ENCODE peak calls at places on chromosomes 6 and 20, in nine cellular contexts. One of them, this sample, is unnamed.
A peak's percentile ranks its signal among the peaks of the same experiment; 100 is the strongest.

GRCh38 chr20:51532577-51533191 is 9.8 kb downstream of the NFATC2 start:
- DNase-seq in stimulated activated naive B cell treated with anti-CD40 and anti-IgM and Interleukin-4, amounts not matched to agents 10 μg/mL and 1 μg/mL and 100 μg/mL, for 72 hours: no peak
- DNase-seq in naive thymus-derived CD4-positive, alpha-beta T cell: no peak
- DNase-seq in aorta: peak; percentile 90
- DNase-seq in stimulated activated CD4-positive, alpha-beta T cell treated with anti-CD3 and anti-CD28 coated beads, Interleukin-2, amount 100 ng/mL, for 24 hours: no peak
- DNase-seq in AG10803: peak; percentile 71
- DNase-seq in mucosa of gallbladder: peak; percentile 33
- DNase-seq in HEK293T: no peak
- DNase-seq in iPS DF 6.9: no peak
- DNase-seq in this sample: no peak

GRCh38 chr6:107523794-107524193 is 33.9 kb downstream of the SOBP start:
- DNase-seq in stimulated activated naive B cell treated with anti-CD40 and anti-IgM and Interleukin-4, amounts not matched to agents 10 μg/mL and 1 μg/mL and 100 μg/mL, for 72 hours: peak; percentile 5
- DNase-seq in naive thymus-derived CD4-positive, alpha-beta T cell: no peak
- DNase-seq in aorta: no peak
- DNase-seq in stimulated activated CD4-positive, alpha-beta T cell treated with anti-CD3 and anti-CD28 coated beads, Interleukin-2, amount 100 ng/mL, for 24 hours: no peak
- DNase-seq in AG10803: no peak
- DNase-seq in mucosa of gallbladder: no peak
- DNase-seq in HEK293T: no peak
- DNase-seq in iPS DF 6.9: no peak
- DNase-seq in this sample: no peak

GRCh38 chr20:20241966-20242365 is 125.9 kb upstream of the INSM1 start:
- DNase-seq in stimulated activated naive B cell treated with anti-CD40 and anti-IgM and Interleukin-4, amounts not matched to agents 10 μg/mL and 1 μg/mL and 100 μg/mL, for 72 hours: no peak
- DNase-seq in naive thymus-derived CD4-positive, alpha-beta T cell: no peak
- DNase-seq in aorta: no peak
- DNase-seq in stimulated activated CD4-positive, alpha-beta T cell treated with anti-CD3 and anti-CD28 coated beads, Interleukin-2, amount 100 ng/mL, for 24 hours: no peak
- DNase-seq in AG10803: no peak
- DNase-seq in mucosa of gallbladder: no peak
- DNase-seq in HEK293T: no peak
- DNase-seq in iPS DF 6.9: no peak
- DNase-seq in this sample: no peak

GRCh38 chr20:31608256-31608980 is 3.3 kb downstream of the ID1 start:
- DNase-seq in stimulated activated naive B cell treated with anti-CD40 and anti-IgM and Interleukin-4, amounts not matched to agents 10 μg/mL and 1 μg/mL and 100 μg/mL, for 72 hours: no peak
- DNase-seq in naive thymus-derived CD4-positive, alpha-beta T cell: no peak
- DNase-seq in aorta: peak; percentile 87
- DNase-seq in stimulated activated CD4-positive, alpha-beta T cell treated with anti-CD3 and anti-CD28 coated beads, Interleukin-2, amount 100 ng/mL, for 24 hours: no peak
- DNase-seq in AG10803: peak; percentile 48
- DNase-seq in mucosa of gallbladder: peak; percentile 65
- DNase-seq in HEK293T: no peak
- DNase-seq in iPS DF 6.9: no peak
- DNase-seq in this sample: peak; percentile 65

GRCh38 chr20:13028673-13029072 is 19.9 kb downstream of the SPTLC3 start:
- DNase-seq in stimulated activated naive B cell treated with anti-CD40 and anti-IgM and Interleukin-4, amounts not matched to agents 10 μg/mL and 1 μg/mL and 100 μg/mL, for 72 hours: no peak
- DNase-seq in naive thymus-derived CD4-positive, alpha-beta T cell: no peak
- DNase-seq in aorta: no peak
- DNase-seq in stimulated activated CD4-positive, alpha-beta T cell treated with anti-CD3 and anti-CD28 coated beads, Interleukin-2, amount 100 ng/mL, for 24 hours: no peak
- DNase-seq in AG10803: no peak
- DNase-seq in mucosa of gallbladder: no peak
- DNase-seq in HEK293T: no peak
- DNase-seq in iPS DF 6.9: no peak
- DNase-seq in this sample: no peak

GRCh38 chr6:150634641-150635292 is 35.1 kb downstream of the PLEKHG1 start:
- DNase-seq in stimulated activated naive B cell treated with anti-CD40 and anti-IgM and Interleukin-4, amounts not matched to agents 10 μg/mL and 1 μg/mL and 100 μg/mL, for 72 hours: no peak
- DNase-seq in naive thymus-derived CD4-positive, alpha-beta T cell: no peak
- DNase-seq in aorta: no peak
- DNase-seq in stimulated activated CD4-positive, alpha-beta T cell treated with anti-CD3 and anti-CD28 coated beads, Interleukin-2, amount 100 ng/mL, for 24 hours: no peak
- DNase-seq in AG10803: peak; percentile 59
- DNase-seq in mucosa of gallbladder: no peak
- DNase-seq in HEK293T: no peak
- DNase-seq in iPS DF 6.9: no peak
- DNase-seq in this sample: no peak

GRCh38 chr6:82741996-82742385 is 323.6 kb downstream of the UBE3D start:
- DNase-seq in stimulated activated naive B cell treated with anti-CD40 and anti-IgM and Interleukin-4, amounts not matched to agents 10 μg/mL and 1 μg/mL and 100 μg/mL, for 72 hours: no peak
- DNase-seq in naive thymus-derived CD4-positive, alpha-beta T cell: no peak
- DNase-seq in aorta: no peak
- DNase-seq in stimulated activated CD4-positive, alpha-beta T cell treated with anti-CD3 and anti-CD28 coated beads, Interleukin-2, amount 100 ng/mL, for 24 hours: no peak
- DNase-seq in AG10803: no peak
- DNase-seq in mucosa of gallbladder: no peak
- DNase-seq in HEK293T: no peak
- DNase-seq in iPS DF 6.9: no peak
- DNase-seq in this sample: no peak

GRCh38 chr6:7938562-7939185 is 28.1 kb upstream of the TXNDC5 start:
- DNase-seq in stimulated activated naive B cell treated with anti-CD40 and anti-IgM and Interleukin-4, amounts not matched to agents 10 μg/mL and 1 μg/mL and 100 μg/mL, for 72 hours: no peak
- DNase-seq in naive thymus-derived CD4-positive, alpha-beta T cell: no peak
- DNase-seq in aorta: no peak
- DNase-seq in stimulated activated CD4-positive, alpha-beta T cell treated with anti-CD3 and anti-CD28 coated beads, Interleukin-2, amount 100 ng/mL, for 24 hours: no peak
- DNase-seq in AG10803: no peak
- DNase-seq in mucosa of gallbladder: no peak
- DNase-seq in HEK293T: no peak
- DNase-seq in iPS DF 6.9: no peak
- DNase-seq in this sample: peak; percentile 52

GRCh38 chr6:85676086-85676729 is 33.5 kb upstream of the SYNCRIP start:
- DNase-seq in stimulated activated naive B cell treated with anti-CD40 and anti-IgM and Interleukin-4, amounts not matched to agents 10 μg/mL and 1 μg/mL and 100 μg/mL, for 72 hours: no peak
- DNase-seq in naive thymus-derived CD4-positive, alpha-beta T cell: no peak
- DNase-seq in aorta: no peak
- DNase-seq in stimulated activated CD4-positive, alpha-beta T cell treated with anti-CD3 and anti-CD28 coated beads, Interleukin-2, amount 100 ng/mL, for 24 hours: no peak
- DNase-seq in AG10803: peak; percentile 47
- DNase-seq in mucosa of gallbladder: no peak
- DNase-seq in HEK293T: no peak
- DNase-seq in iPS DF 6.9: no peak
- DNase-seq in this sample: peak; percentile 39

GRCh38 chr6:154868143-154868594 is 126.9 kb upstream of the TIAM2 start:
- DNase-seq in stimulated activated naive B cell treated with anti-CD40 and anti-IgM and Interleukin-4, amounts not matched to agents 10 μg/mL and 1 μg/mL and 100 μg/mL, for 72 hours: no peak
- DNase-seq in naive thymus-derived CD4-positive, alpha-beta T cell: peak; percentile 3
- DNase-seq in aorta: no peak
- DNase-seq in stimulated activated CD4-positive, alpha-beta T cell treated with anti-CD3 and anti-CD28 coated beads, Interleukin-2, amount 100 ng/mL, for 24 hours: no peak
- DNase-seq in AG10803: peak; percentile 70
- DNase-seq in mucosa of gallbladder: no peak
- DNase-seq in HEK293T: peak; percentile 64
- DNase-seq in iPS DF 6.9: no peak
- DNase-seq in this sample: peak; percentile 58

GRCh38 chr6:41704656-41705328 is 30.6 kb downstream of the TFEB start:
- DNase-seq in stimulated activated naive B cell treated with anti-CD40 and anti-IgM and Interleukin-4, amounts not matched to agents 10 μg/mL and 1 μg/mL and 100 μg/mL, for 72 hours: no peak
- DNase-seq in naive thymus-derived CD4-positive, alpha-beta T cell: no peak
- DNase-seq in aorta: no peak
- DNase-seq in stimulated activated CD4-positive, alpha-beta T cell treated with anti-CD3 and anti-CD28 coated beads, Interleukin-2, amount 100 ng/mL, for 24 hours: no peak
- DNase-seq in AG10803: no peak
- DNase-seq in mucosa of gallbladder: no peak
- DNase-seq in HEK293T: no peak
- DNase-seq in iPS DF 6.9: no peak
- DNase-seq in this sample: no peak

GRCh38 chr6:129846761-129847160 is 14.4 kb downstream of the TMEM244 start:
- DNase-seq in stimulated activated naive B cell treated with anti-CD40 and anti-IgM and Interleukin-4, amounts not matched to agents 10 μg/mL and 1 μg/mL and 100 μg/mL, for 72 hours: no peak
- DNase-seq in naive thymus-derived CD4-positive, alpha-beta T cell: no peak
- DNase-seq in aorta: no peak
- DNase-seq in stimulated activated CD4-positive, alpha-beta T cell treated with anti-CD3 and anti-CD28 coated beads, Interleukin-2, amount 100 ng/mL, for 24 hours: no peak
- DNase-seq in AG10803: no peak
- DNase-seq in mucosa of gallbladder: no peak
- DNase-seq in HEK293T: no peak
- DNase-seq in iPS DF 6.9: no peak
- DNase-seq in this sample: no peak

GRCh38 chr20:20393770-20394169 is 25.9 kb downstream of the INSM1 start:
- DNase-seq in stimulated activated naive B cell treated with anti-CD40 and anti-IgM and Interleukin-4, amounts not matched to agents 10 μg/mL and 1 μg/mL and 100 μg/mL, for 72 hours: no peak
- DNase-seq in naive thymus-derived CD4-positive, alpha-beta T cell: no peak
- DNase-seq in aorta: no peak
- DNase-seq in stimulated activated CD4-positive, alpha-beta T cell treated with anti-CD3 and anti-CD28 coated beads, Interleukin-2, amount 100 ng/mL, for 24 hours: no peak
- DNase-seq in AG10803: no peak
- DNase-seq in mucosa of gallbladder: no peak
- DNase-seq in HEK293T: no peak
- DNase-seq in iPS DF 6.9: no peak
- DNase-seq in this sample: peak; percentile 84

GRCh38 chr20:46307139-46307998 is 929 bp downstream of the CDH22 start:
- DNase-seq in stimulated activated naive B cell treated with anti-CD40 and anti-IgM and Interleukin-4, amounts not matched to agents 10 μg/mL and 1 μg/mL and 100 μg/mL, for 72 hours: peak; percentile 47
- DNase-seq in naive thymus-derived CD4-positive, alpha-beta T cell: peak; percentile 70
- DNase-seq in aorta: peak; percentile 82
- DNase-seq in stimulated activated CD4-positive, alpha-beta T cell treated with anti-CD3 and anti-CD28 coated beads, Interleukin-2, amount 100 ng/mL, for 24 hours: peak; percentile 75
- DNase-seq in AG10803: peak; percentile 38
- DNase-seq in mucosa of gallbladder: no peak
- DNase-seq in HEK293T: peak; percentile 79
- DNase-seq in iPS DF 6.9: no peak
- DNase-seq in this sample: peak; percentile 81

GRCh38 chr20:62921119-62921687 is 5.1 kb downstream of the DIDO1 start:
- DNase-seq in stimulated activated naive B cell treated with anti-CD40 and anti-IgM and Interleukin-4, amounts not matched to agents 10 μg/mL and 1 μg/mL and 100 μg/mL, for 72 hours: peak; percentile 35
- DNase-seq in naive thymus-derived CD4-positive, alpha-beta T cell: peak; percentile 68
- DNase-seq in aorta: peak; percentile 75
- DNase-seq in stimulated activated CD4-positive, alpha-beta T cell treated with anti-CD3 and anti-CD28 coated beads, Interleukin-2, amount 100 ng/mL, for 24 hours: peak; percentile 68
- DNase-seq in AG10803: peak; percentile 43
- DNase-seq in mucosa of gallbladder: peak; percentile 57
- DNase-seq in HEK293T: peak; percentile 75
- DNase-seq in iPS DF 6.9: no peak
- DNase-seq in this sample: peak; percentile 62

GRCh38 chr6:2817778-2818443 is 23.8 kb downstream of the SERPINB1 start:
- DNase-seq in stimulated activated naive B cell treated with anti-CD40 and anti-IgM and Interleukin-4, amounts not matched to agents 10 μg/mL and 1 μg/mL and 100 μg/mL, for 72 hours: no peak
- DNase-seq in naive thymus-derived CD4-positive, alpha-beta T cell: no peak
- DNase-seq in aorta: no peak
- DNase-seq in stimulated activated CD4-positive, alpha-beta T cell treated with anti-CD3 and anti-CD28 coated beads, Interleukin-2, amount 100 ng/mL, for 24 hours: no peak
- DNase-seq in AG10803: peak; percentile 46
- DNase-seq in mucosa of gallbladder: no peak
- DNase-seq in HEK293T: no peak
- DNase-seq in iPS DF 6.9: no peak
- DNase-seq in this sample: no peak

GRCh38 chr20:35111141-35111888 is 18.7 kb upstream of the TRPC4AP start:
- DNase-seq in stimulated activated naive B cell treated with anti-CD40 and anti-IgM and Interleukin-4, amounts not matched to agents 10 μg/mL and 1 μg/mL and 100 μg/mL, for 72 hours: no peak
- DNase-seq in naive thymus-derived CD4-positive, alpha-beta T cell: no peak
- DNase-seq in aorta: no peak
- DNase-seq in stimulated activated CD4-positive, alpha-beta T cell treated with anti-CD3 and anti-CD28 coated beads, Interleukin-2, amount 100 ng/mL, for 24 hours: no peak
- DNase-seq in AG10803: peak; percentile 80
- DNase-seq in mucosa of gallbladder: no peak
- DNase-seq in HEK293T: no peak
- DNase-seq in iPS DF 6.9: no peak
- DNase-seq in this sample: peak; percentile 44

GRCh38 chr6:154319231-154319858 is 37.3 kb downstream of the IPCEF1 start:
- DNase-seq in stimulated activated naive B cell treated with anti-CD40 and anti-IgM and Interleukin-4, amounts not matched to agents 10 μg/mL and 1 μg/mL and 100 μg/mL, for 72 hours: no peak
- DNase-seq in naive thymus-derived CD4-positive, alpha-beta T cell: no peak
- DNase-seq in aorta: no peak
- DNase-seq in stimulated activated CD4-positive, alpha-beta T cell treated with anti-CD3 and anti-CD28 coated beads, Interleukin-2, amount 100 ng/mL, for 24 hours: no peak
- DNase-seq in AG10803: peak; percentile 91
- DNase-seq in mucosa of gallbladder: no peak
- DNase-seq in HEK293T: no peak
- DNase-seq in iPS DF 6.9: no peak
- DNase-seq in this sample: no peak

GRCh38 chr6:26593278-26594127 is 3.2 kb upstream of the ABT1 start:
- DNase-seq in stimulated activated naive B cell treated with anti-CD40 and anti-IgM and Interleukin-4, amounts not matched to agents 10 μg/mL and 1 μg/mL and 100 μg/mL, for 72 hours: no peak
- DNase-seq in naive thymus-derived CD4-positive, alpha-beta T cell: no peak
- DNase-seq in aorta: no peak
- DNase-seq in stimulated activated CD4-positive, alpha-beta T cell treated with anti-CD3 and anti-CD28 coated beads, Interleukin-2, amount 100 ng/mL, for 24 hours: no peak
- DNase-seq in AG10803: no peak
- DNase-seq in mucosa of gallbladder: no peak
- DNase-seq in HEK293T: no peak
- DNase-seq in iPS DF 6.9: no peak
- DNase-seq in this sample: no peak

GRCh38 chr6:7140631-7141366 is 33.0 kb downstream of the RREB1 start:
- DNase-seq in stimulated activated naive B cell treated with anti-CD40 and anti-IgM and Interleukin-4, amounts not matched to agents 10 μg/mL and 1 μg/mL and 100 μg/mL, for 72 hours: peak; percentile 73
- DNase-seq in naive thymus-derived CD4-positive, alpha-beta T cell: peak; percentile 78
- DNase-seq in aorta: peak; percentile 97
- DNase-seq in stimulated activated CD4-positive, alpha-beta T cell treated with anti-CD3 and anti-CD28 coated beads, Interleukin-2, amount 100 ng/mL, for 24 hours: peak; percentile 84
- DNase-seq in AG10803: peak; percentile 74
- DNase-seq in mucosa of gallbladder: peak; percentile 85
- DNase-seq in HEK293T: peak; percentile 85
- DNase-seq in iPS DF 6.9: no peak
- DNase-seq in this sample: peak; percentile 93

GRCh38 chr6:36314221-36315014 is 22.3 kb downstream of the BNIP5 start:
- DNase-seq in stimulated activated naive B cell treated with anti-CD40 and anti-IgM and Interleukin-4, amounts not matched to agents 10 μg/mL and 1 μg/mL and 100 μg/mL, for 72 hours: no peak
- DNase-seq in naive thymus-derived CD4-positive, alpha-beta T cell: no peak
- DNase-seq in aorta: no peak
- DNase-seq in stimulated activated CD4-positive, alpha-beta T cell treated with anti-CD3 and anti-CD28 coated beads, Interleukin-2, amount 100 ng/mL, for 24 hours: no peak
- DNase-seq in AG10803: no peak
- DNase-seq in mucosa of gallbladder: no peak
- DNase-seq in HEK293T: no peak
- DNase-seq in iPS DF 6.9: no peak
- DNase-seq in this sample: peak; percentile 86

GRCh38 chr20:13525225-13525940 is 113.3 kb downstream of the TASP1 start:
- DNase-seq in stimulated activated naive B cell treated with anti-CD40 and anti-IgM and Interleukin-4, amounts not matched to agents 10 μg/mL and 1 μg/mL and 100 μg/mL, for 72 hours: no peak
- DNase-seq in naive thymus-derived CD4-positive, alpha-beta T cell: no peak
- DNase-seq in aorta: no peak
- DNase-seq in stimulated activated CD4-positive, alpha-beta T cell treated with anti-CD3 and anti-CD28 coated beads, Interleukin-2, amount 100 ng/mL, for 24 hours: no peak
- DNase-seq in AG10803: peak; percentile 88
- DNase-seq in mucosa of gallbladder: no peak
- DNase-seq in HEK293T: no peak
- DNase-seq in iPS DF 6.9: no peak
- DNase-seq in this sample: no peak

GRCh38 chr6:164628302-164628931 is 681.0 kb downstream of the C6orf118 start:
- DNase-seq in stimulated activated naive B cell treated with anti-CD40 and anti-IgM and Interleukin-4, amounts not matched to agents 10 μg/mL and 1 μg/mL and 100 μg/mL, for 72 hours: no peak
- DNase-seq in naive thymus-derived CD4-positive, alpha-beta T cell: no peak
- DNase-seq in aorta: no peak
- DNase-seq in stimulated activated CD4-positive, alpha-beta T cell treated with anti-CD3 and anti-CD28 coated beads, Interleukin-2, amount 100 ng/mL, for 24 hours: no peak
- DNase-seq in AG10803: no peak
- DNase-seq in mucosa of gallbladder: no peak
- DNase-seq in HEK293T: no peak
- DNase-seq in iPS DF 6.9: no peak
- DNase-seq in this sample: peak; percentile 12

GRCh38 chr6:33620158-33620583 is 951 bp upstream of the ITPR3 start:
- DNase-seq in stimulated activated naive B cell treated with anti-CD40 and anti-IgM and Interleukin-4, amounts not matched to agents 10 μg/mL and 1 μg/mL and 100 μg/mL, for 72 hours: no peak
- DNase-seq in naive thymus-derived CD4-positive, alpha-beta T cell: no peak
- DNase-seq in aorta: no peak
- DNase-seq in stimulated activated CD4-positive, alpha-beta T cell treated with anti-CD3 and anti-CD28 coated beads, Interleukin-2, amount 100 ng/mL, for 24 hours: peak; percentile 46
- DNase-seq in AG10803: no peak
- DNase-seq in mucosa of gallbladder: peak; percentile 50
- DNase-seq in HEK293T: no peak
- DNase-seq in iPS DF 6.9: no peak
- DNase-seq in this sample: peak; percentile 84

GRCh38 chr20:38117635-38118034 is 47.4 kb downstream of the TGM2 start:
- DNase-seq in stimulated activated naive B cell treated with anti-CD40 and anti-IgM and Interleukin-4, amounts not matched to agents 10 μg/mL and 1 μg/mL and 100 μg/mL, for 72 hours: no peak
- DNase-seq in naive thymus-derived CD4-positive, alpha-beta T cell: no peak
- DNase-seq in aorta: no peak
- DNase-seq in stimulated activated CD4-positive, alpha-beta T cell treated with anti-CD3 and anti-CD28 coated beads, Interleukin-2, amount 100 ng/mL, for 24 hours: no peak
- DNase-seq in AG10803: peak; percentile 83
- DNase-seq in mucosa of gallbladder: no peak
- DNase-seq in HEK293T: no peak
- DNase-seq in iPS DF 6.9: no peak
- DNase-seq in this sample: no peak

GRCh38 chr6:33147807-33148666 is 44.2 kb downstream of the COL11A2 start:
- DNase-seq in stimulated activated naive B cell treated with anti-CD40 and anti-IgM and Interleukin-4, amounts not matched to agents 10 μg/mL and 1 μg/mL and 100 μg/mL, for 72 hours: no peak
- DNase-seq in naive thymus-derived CD4-positive, alpha-beta T cell: peak; percentile 17
- DNase-seq in aorta: no peak
- DNase-seq in stimulated activated CD4-positive, alpha-beta T cell treated with anti-CD3 and anti-CD28 coated beads, Interleukin-2, amount 100 ng/mL, for 24 hours: no peak
- DNase-seq in AG10803: peak; percentile 73
- DNase-seq in mucosa of gallbladder: no peak
- DNase-seq in HEK293T: peak; percentile 47
- DNase-seq in iPS DF 6.9: no peak
- DNase-seq in this sample: peak; percentile 45

GRCh38 chr6:14317616-14318015 is 200.0 kb downstream of the CD83 start:
- DNase-seq in stimulated activated naive B cell treated with anti-CD40 and anti-IgM and Interleukin-4, amounts not matched to agents 10 μg/mL and 1 μg/mL and 100 μg/mL, for 72 hours: no peak
- DNase-seq in naive thymus-derived CD4-positive, alpha-beta T cell: no peak
- DNase-seq in aorta: no peak
- DNase-seq in stimulated activated CD4-positive, alpha-beta T cell treated with anti-CD3 and anti-CD28 coated beads, Interleukin-2, amount 100 ng/mL, for 24 hours: no peak
- DNase-seq in AG10803: no peak
- DNase-seq in mucosa of gallbladder: no peak
- DNase-seq in HEK293T: no peak
- DNase-seq in iPS DF 6.9: no peak
- DNase-seq in this sample: no peak

GRCh38 chr6:72132425-72132824 is 246.1 kb downstream of the RIMS1 start:
- DNase-seq in stimulated activated naive B cell treated with anti-CD40 and anti-IgM and Interleukin-4, amounts not matched to agents 10 μg/mL and 1 μg/mL and 100 μg/mL, for 72 hours: no peak
- DNase-seq in naive thymus-derived CD4-positive, alpha-beta T cell: no peak
- DNase-seq in aorta: no peak
- DNase-seq in stimulated activated CD4-positive, alpha-beta T cell treated with anti-CD3 and anti-CD28 coated beads, Interleukin-2, amount 100 ng/mL, for 24 hours: no peak
- DNase-seq in AG10803: no peak
- DNase-seq in mucosa of gallbladder: no peak
- DNase-seq in HEK293T: no peak
- DNase-seq in iPS DF 6.9: no peak
- DNase-seq in this sample: no peak

GRCh38 chr6:115740907-115741306 is 319.8 kb downstream of the FRK start:
- DNase-seq in stimulated activated naive B cell treated with anti-CD40 and anti-IgM and Interleukin-4, amounts not matched to agents 10 μg/mL and 1 μg/mL and 100 μg/mL, for 72 hours: no peak
- DNase-seq in naive thymus-derived CD4-positive, alpha-beta T cell: no peak
- DNase-seq in aorta: no peak
- DNase-seq in stimulated activated CD4-positive, alpha-beta T cell treated with anti-CD3 and anti-CD28 coated beads, Interleukin-2, amount 100 ng/mL, for 24 hours: no peak
- DNase-seq in AG10803: no peak
- DNase-seq in mucosa of gallbladder: no peak
- DNase-seq in HEK293T: no peak
- DNase-seq in iPS DF 6.9: no peak
- DNase-seq in this sample: no peak

GRCh38 chr6:39370021-39370420 is 47.5 kb upstream of the KCNK16 start:
- DNase-seq in stimulated activated naive B cell treated with anti-CD40 and anti-IgM and Interleukin-4, amounts not matched to agents 10 μg/mL and 1 μg/mL and 100 μg/mL, for 72 hours: no peak
- DNase-seq in naive thymus-derived CD4-positive, alpha-beta T cell: no peak
- DNase-seq in aorta: no peak
- DNase-seq in stimulated activated CD4-positive, alpha-beta T cell treated with anti-CD3 and anti-CD28 coated beads, Interleukin-2, amount 100 ng/mL, for 24 hours: no peak
- DNase-seq in AG10803: no peak
- DNase-seq in mucosa of gallbladder: no peak
- DNase-seq in HEK293T: no peak
- DNase-seq in iPS DF 6.9: no peak
- DNase-seq in this sample: no peak

GRCh38 chr6:90484903-90485302 is 102.0 kb downstream of the MAP3K7 start:
- DNase-seq in stimulated activated naive B cell treated with anti-CD40 and anti-IgM and Interleukin-4, amounts not matched to agents 10 μg/mL and 1 μg/mL and 100 μg/mL, for 72 hours: no peak
- DNase-seq in naive thymus-derived CD4-positive, alpha-beta T cell: no peak
- DNase-seq in aorta: no peak
- DNase-seq in stimulated activated CD4-positive, alpha-beta T cell treated with anti-CD3 and anti-CD28 coated beads, Interleukin-2, amount 100 ng/mL, for 24 hours: no peak
- DNase-seq in AG10803: no peak
- DNase-seq in mucosa of gallbladder: no peak
- DNase-seq in HEK293T: no peak
- DNase-seq in iPS DF 6.9: no peak
- DNase-seq in this sample: no peak

This sample was measured in NB4.